ENCODE peak calls at places on chromosome 18, in ten cellular contexts. One of them, this sample, is unnamed.

GRCh38 chr18:60350150-60350549 is 22.4 kb downstream of the MC4R start:
- DNase-seq in transverse colon: no peak
- DNase-seq in upper lobe of right lung: no peak
- DNase-seq in CD4-positive, CD25-positive, alpha-beta regulatory T cell: no peak
- DNase-seq in right cardiac atrium: no peak
- DNase-seq in PC-9: no peak
- DNase-seq in adrenal gland: no peak
- DNase-seq in CD4-positive, alpha-beta memory T cell: no peak
- DNase-seq in pancreas: no peak
- DNase-seq in lower lobe of right lung: no peak
- DNase-seq in this sample: no peak

GRCh38 chr18:27165412-27165811 is 19.7 kb downstream of the CHST9 start:
- DNase-seq in transverse colon: no peak
- DNase-seq in upper lobe of right lung: no peak
- DNase-seq in CD4-positive, CD25-positive, alpha-beta regulatory T cell: no peak
- DNase-seq in right cardiac atrium: no peak
- DNase-seq in PC-9: no peak
- DNase-seq in adrenal gland: no peak
- DNase-seq in CD4-positive, alpha-beta memory T cell: no peak
- DNase-seq in pancreas: no peak
- DNase-seq in lower lobe of right lung: no peak
- DNase-seq in this sample: no peak

GRCh38 chr18:23528580-23529472 is 25.5 kb downstream of the RMC1 start:
- DNase-seq in transverse colon: peak; percentile 21
- DNase-seq in upper lobe of right lung: peak; percentile 71
- DNase-seq in CD4-positive, CD25-positive, alpha-beta regulatory T cell: no peak
- DNase-seq in right cardiac atrium: peak; percentile 76
- DNase-seq in PC-9: no peak
- DNase-seq in adrenal gland: no peak
- DNase-seq in CD4-positive, alpha-beta memory T cell: no peak
- DNase-seq in pancreas: no peak
- DNase-seq in lower lobe of right lung: peak; percentile 58
- DNase-seq in this sample: no peak

GRCh38 chr18:58780045-58780444 is 84.6 kb upstream of the ZNF532 start:
- DNase-seq in transverse colon: no peak
- DNase-seq in upper lobe of right lung: no peak
- DNase-seq in CD4-positive, CD25-positive, alpha-beta regulatory T cell: no peak
- DNase-seq in right cardiac atrium: no peak
- DNase-seq in PC-9: no peak
- DNase-seq in adrenal gland: no peak
- DNase-seq in CD4-positive, alpha-beta memory T cell: no peak
- DNase-seq in pancreas: no peak
- DNase-seq in lower lobe of right lung: no peak
- DNase-seq in this sample: no peak

GRCh38 chr18:9362869-9363268 is 28.3 kb downstream of the TWSG1 start:
- DNase-seq in transverse colon: no peak
- DNase-seq in upper lobe of right lung: no peak
- DNase-seq in CD4-positive, CD25-positive, alpha-beta regulatory T cell: no peak
- DNase-seq in right cardiac atrium: no peak
- DNase-seq in PC-9: peak; percentile 33
- DNase-seq in adrenal gland: no peak
- DNase-seq in CD4-positive, alpha-beta memory T cell: no peak
- DNase-seq in pancreas: no peak
- DNase-seq in lower lobe of right lung: no peak
- DNase-seq in this sample: no peak

GRCh38 chr18:55634545-55634944 is 46.6 kb upstream of the TCF4 start:
- DNase-seq in transverse colon: no peak
- DNase-seq in upper lobe of right lung: no peak
- DNase-seq in CD4-positive, CD25-positive, alpha-beta regulatory T cell: no peak
- DNase-seq in right cardiac atrium: no peak
- DNase-seq in PC-9: no peak
- DNase-seq in adrenal gland: no peak
- DNase-seq in CD4-positive, alpha-beta memory T cell: no peak
- DNase-seq in pancreas: no peak
- DNase-seq in lower lobe of right lung: no peak
- DNase-seq in this sample: no peak

GRCh38 chr18:62808116-62808515 is 92.8 kb downstream of the PHLPP1 start:
- DNase-seq in transverse colon: no peak
- DNase-seq in upper lobe of right lung: no peak
- DNase-seq in CD4-positive, CD25-positive, alpha-beta regulatory T cell: no peak
- DNase-seq in right cardiac atrium: no peak
- DNase-seq in PC-9: no peak
- DNase-seq in adrenal gland: no peak
- DNase-seq in CD4-positive, alpha-beta memory T cell: no peak
- DNase-seq in pancreas: no peak
- DNase-seq in lower lobe of right lung: no peak
- DNase-seq in this sample: no peak

GRCh38 chr18:26415631-26416030 is 132.7 kb downstream of the KCTD1 start:
- DNase-seq in transverse colon: no peak
- DNase-seq in upper lobe of right lung: no peak
- DNase-seq in CD4-positive, CD25-positive, alpha-beta regulatory T cell: no peak
- DNase-seq in right cardiac atrium: no peak
- DNase-seq in PC-9: no peak
- DNase-seq in adrenal gland: no peak
- DNase-seq in CD4-positive, alpha-beta memory T cell: no peak
- DNase-seq in pancreas: no peak
- DNase-seq in lower lobe of right lung: no peak
- DNase-seq in this sample: no peak

GRCh38 chr18:13158428-13158827 is 60.1 kb upstream of the LDLRAD4 start:
- DNase-seq in transverse colon: no peak
- DNase-seq in upper lobe of right lung: no peak
- DNase-seq in CD4-positive, CD25-positive, alpha-beta regulatory T cell: no peak
- DNase-seq in right cardiac atrium: no peak
- DNase-seq in PC-9: no peak
- DNase-seq in adrenal gland: no peak
- DNase-seq in CD4-positive, alpha-beta memory T cell: no peak
- DNase-seq in pancreas: no peak
- DNase-seq in lower lobe of right lung: no peak
- DNase-seq in this sample: no peak

GRCh38 chr18:13163167-13163927 is 55.2 kb upstream of the LDLRAD4 start:
- DNase-seq in transverse colon: no peak
- DNase-seq in upper lobe of right lung: no peak
- DNase-seq in CD4-positive, CD25-positive, alpha-beta regulatory T cell: no peak
- DNase-seq in right cardiac atrium: no peak
- DNase-seq in PC-9: no peak
- DNase-seq in adrenal gland: no peak
- DNase-seq in CD4-positive, alpha-beta memory T cell: no peak
- DNase-seq in pancreas: no peak
- DNase-seq in lower lobe of right lung: no peak
- DNase-seq in this sample: no peak

GRCh38 chr18:13164406-13164805 is 54.2 kb upstream of the LDLRAD4 start:
- DNase-seq in transverse colon: no peak
- DNase-seq in upper lobe of right lung: no peak
- DNase-seq in CD4-positive, CD25-positive, alpha-beta regulatory T cell: no peak
- DNase-seq in right cardiac atrium: no peak
- DNase-seq in PC-9: no peak
- DNase-seq in adrenal gland: no peak
- DNase-seq in CD4-positive, alpha-beta memory T cell: no peak
- DNase-seq in pancreas: peak; percentile 40
- DNase-seq in lower lobe of right lung: no peak
- DNase-seq in this sample: no peak

GRCh38 chr18:13161276-13161899 is 57.2 kb upstream of the LDLRAD4 start:
- DNase-seq in transverse colon: no peak
- DNase-seq in upper lobe of right lung: no peak
- DNase-seq in CD4-positive, CD25-positive, alpha-beta regulatory T cell: no peak
- DNase-seq in right cardiac atrium: no peak
- DNase-seq in PC-9: no peak
- DNase-seq in adrenal gland: no peak
- DNase-seq in CD4-positive, alpha-beta memory T cell: no peak
- DNase-seq in pancreas: no peak
- DNase-seq in lower lobe of right lung: no peak
- DNase-seq in this sample: no peak

GRCh38 chr18:13159579-13159978 is 59.0 kb upstream of the LDLRAD4 start:
- DNase-seq in transverse colon: no peak
- DNase-seq in upper lobe of right lung: no peak
- DNase-seq in CD4-positive, CD25-positive, alpha-beta regulatory T cell: no peak
- DNase-seq in right cardiac atrium: no peak
- DNase-seq in PC-9: peak; percentile 39
- DNase-seq in adrenal gland: no peak
- DNase-seq in CD4-positive, alpha-beta memory T cell: peak; percentile 57
- DNase-seq in pancreas: no peak
- DNase-seq in lower lobe of right lung: no peak
- DNase-seq in this sample: peak; percentile 58
- H3K4me3 ChIP-seq in transverse colon: no peak overlapping the region
- H3K4me3 ChIP-seq in upper lobe of right lung: no peak overlapping the region
- H3K4me3 ChIP-seq in CD4-positive, CD25-positive, alpha-beta regulatory T cell: no peak overlapping the region
- H3K4me3 ChIP-seq in right cardiac atrium: no peak overlapping the region
- H3K4me3 ChIP-seq in PC-9: no peak overlapping the region
- H3K4me3 ChIP-seq in adrenal gland: no peak overlapping the region
- H3K4me3 ChIP-seq in CD4-positive, alpha-beta memory T cell: no peak overlapping the region
- H3K4me3 ChIP-seq in pancreas: no peak overlapping the region
- H3K4me3 ChIP-seq in lower lobe of right lung: no peak overlapping the region
- H3K4me3 ChIP-seq in this sample: no peak overlapping the region

DNA sequence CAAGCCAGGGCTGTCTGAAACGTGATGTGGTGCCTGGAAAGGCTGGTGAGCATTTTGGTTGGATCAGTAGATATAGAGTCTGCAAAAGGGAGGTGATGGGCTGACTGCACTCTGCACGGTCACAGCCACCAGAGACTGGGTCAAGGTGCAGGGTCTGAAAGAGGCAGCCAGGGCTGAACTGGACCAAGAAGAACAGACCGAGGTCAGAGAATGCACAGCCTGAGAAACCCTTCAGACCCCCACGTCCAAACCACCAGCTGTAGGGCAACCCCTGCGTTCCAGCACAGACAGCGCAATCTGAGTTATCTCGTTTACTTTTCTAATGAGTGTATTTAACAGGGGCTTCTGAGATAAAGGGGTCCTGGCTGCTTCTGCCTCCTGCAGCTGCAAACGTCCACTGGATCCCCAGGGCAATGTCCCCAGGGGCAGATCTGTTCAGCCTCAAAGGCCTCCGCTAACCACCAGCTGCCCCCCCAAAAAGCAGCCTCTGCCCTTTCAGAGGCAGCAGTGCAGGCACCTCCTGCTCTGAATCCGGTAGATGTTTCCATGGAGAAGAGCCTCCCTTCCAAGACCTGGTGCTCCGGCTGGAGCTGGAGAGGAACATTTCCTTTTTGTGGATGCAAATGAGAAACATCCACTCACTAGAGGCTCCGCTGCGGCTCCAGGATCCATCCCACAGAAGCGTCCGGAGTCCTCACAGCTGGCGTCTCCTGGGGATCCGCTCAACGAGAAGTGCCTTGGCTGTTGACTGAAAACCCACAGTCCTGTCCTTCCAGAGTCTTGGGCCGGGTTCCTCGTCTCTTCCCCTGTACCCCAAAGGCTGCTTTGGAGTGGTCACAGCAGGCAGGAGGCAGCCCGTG is 977 bp upstream of the KCNG2 start:
- DNase-seq in transverse colon: no peak
- DNase-seq in upper lobe of right lung: peak; percentile 57
- DNase-seq in CD4-positive, CD25-positive, alpha-beta regulatory T cell: no peak
- DNase-seq in right cardiac atrium: no peak
- DNase-seq in PC-9: no peak
- DNase-seq in adrenal gland: no peak
- DNase-seq in CD4-positive, alpha-beta memory T cell: no peak
- DNase-seq in pancreas: no peak
- DNase-seq in lower lobe of right lung: no peak
- DNase-seq in this sample: no peak
- H3K4me1 ChIP-seq in transverse colon: peaks cover 19% of the 10 kb centered on the region
- H3K4me1 ChIP-seq in upper lobe of right lung: peaks cover 19% of the 10 kb centered on the region
- H3K4me1 ChIP-seq in CD4-positive, CD25-positive, alpha-beta regulatory T cell: no peaks in the 10 kb centered on the region
- H3K4me1 ChIP-seq in right cardiac atrium: no peaks in the 10 kb centered on the region
- H3K4me1 ChIP-seq in PC-9: peaks cover 8% of the 10 kb centered on the region
- H3K4me1 ChIP-seq in adrenal gland: no peaks in the 10 kb centered on the region
- H3K4me1 ChIP-seq in CD4-positive, alpha-beta memory T cell: no peaks in the 10 kb centered on the region
- H3K4me1 ChIP-seq in pancreas: peaks cover 9% of the 10 kb centered on the region
- H3K4me1 ChIP-seq in lower lobe of right lung: peaks cover 23% of the 10 kb centered on the region
- H3K4me1 ChIP-seq in this sample: no peaks in the 10 kb centered on the region

DNA sequence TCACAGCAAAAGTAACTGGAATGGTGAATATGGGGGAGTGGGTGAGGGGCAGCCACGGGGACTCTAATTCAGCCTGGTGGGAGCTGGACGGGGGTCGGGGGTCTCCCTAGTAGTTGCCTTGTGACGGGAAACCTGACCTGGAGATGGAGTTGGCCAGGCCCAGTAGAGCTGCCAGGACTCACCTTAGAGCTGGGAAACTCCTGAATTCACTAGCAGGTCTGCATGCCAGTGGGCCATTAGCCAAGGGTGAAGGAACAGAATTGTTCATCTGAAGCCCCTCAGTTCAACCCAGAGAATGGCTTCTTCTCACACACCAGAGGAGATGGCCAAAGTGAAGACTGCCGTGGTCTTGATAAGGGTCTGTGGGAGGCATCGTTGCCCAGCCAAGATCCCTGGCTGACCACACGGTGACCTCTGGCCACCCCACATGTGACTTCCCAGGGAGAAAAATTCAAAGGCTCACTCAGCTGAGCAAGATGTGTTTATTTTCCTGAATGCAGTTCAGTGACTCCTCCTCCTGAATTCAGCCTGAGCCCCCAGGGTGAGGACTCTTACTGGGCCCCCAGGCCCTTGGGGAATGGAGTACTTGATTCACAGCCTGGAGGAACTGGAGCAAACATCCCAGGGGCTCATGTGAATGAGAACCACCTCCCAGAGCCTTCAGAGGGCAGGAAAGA is 25.1 kb downstream of the MOCOS start:
- DNase-seq in transverse colon: no peak
- DNase-seq in upper lobe of right lung: no peak
- DNase-seq in CD4-positive, CD25-positive, alpha-beta regulatory T cell: no peak
- DNase-seq in right cardiac atrium: peak; percentile 54
- DNase-seq in PC-9: no peak
- DNase-seq in adrenal gland: no peak
- DNase-seq in CD4-positive, alpha-beta memory T cell: no peak
- DNase-seq in pancreas: no peak
- DNase-seq in lower lobe of right lung: no peak
- DNase-seq in this sample: no peak
- H3K27ac ChIP-seq in transverse colon: no peak overlapping the region
- H3K27ac ChIP-seq in upper lobe of right lung: no peak overlapping the region
- H3K27ac ChIP-seq in CD4-positive, CD25-positive, alpha-beta regulatory T cell: no peak overlapping the region
- H3K27ac ChIP-seq in right cardiac atrium: no peak overlapping the region
- H3K27ac ChIP-seq in PC-9: no peak overlapping the region
- H3K27ac ChIP-seq in adrenal gland: no peak overlapping the region
- H3K27ac ChIP-seq in CD4-positive, alpha-beta memory T cell: no peak overlapping the region
- H3K27ac ChIP-seq in pancreas: no peak overlapping the region
- H3K27ac ChIP-seq in lower lobe of right lung: no peak overlapping the region
- H3K27ac ChIP-seq in this sample: no peak overlapping the region

GRCh38 chr18:47261902-47262301 is 10.4 kb upstream of the SKOR2 start:
- DNase-seq in transverse colon: no peak
- DNase-seq in upper lobe of right lung: no peak
- DNase-seq in CD4-positive, CD25-positive, alpha-beta regulatory T cell: no peak
- DNase-seq in right cardiac atrium: no peak
- DNase-seq in PC-9: no peak
- DNase-seq in adrenal gland: no peak
- DNase-seq in CD4-positive, alpha-beta memory T cell: no peak
- DNase-seq in pancreas: peak; percentile 32
- DNase-seq in lower lobe of right lung: no peak
- DNase-seq in this sample: no peak

GRCh38 chr18:47265197-47265596 is 13.7 kb upstream of the SKOR2 start:
- DNase-seq in transverse colon: no peak
- DNase-seq in upper lobe of right lung: no peak
- DNase-seq in CD4-positive, CD25-positive, alpha-beta regulatory T cell: no peak
- DNase-seq in right cardiac atrium: no peak
- DNase-seq in PC-9: no peak
- DNase-seq in adrenal gland: no peak
- DNase-seq in CD4-positive, alpha-beta memory T cell: no peak
- DNase-seq in pancreas: no peak
- DNase-seq in lower lobe of right lung: no peak
- DNase-seq in this sample: no peak

GRCh38 chr18:47262397-47263196 is 11.1 kb upstream of the SKOR2 start:
- DNase-seq in transverse colon: no peak
- DNase-seq in upper lobe of right lung: no peak
- DNase-seq in CD4-positive, CD25-positive, alpha-beta regulatory T cell: no peak
- DNase-seq in right cardiac atrium: no peak
- DNase-seq in PC-9: no peak
- DNase-seq in adrenal gland: no peak
- DNase-seq in CD4-positive, alpha-beta memory T cell: no peak
- DNase-seq in pancreas: peak; percentile 53
- DNase-seq in lower lobe of right lung: no peak
- DNase-seq in this sample: no peak

GRCh38 chr18:47263828-47264314 is 12.4 kb upstream of the SKOR2 start:
- DNase-seq in transverse colon: no peak
- DNase-seq in upper lobe of right lung: no peak
- DNase-seq in CD4-positive, CD25-positive, alpha-beta regulatory T cell: no peak
- DNase-seq in right cardiac atrium: peak; percentile 39
- DNase-seq in PC-9: no peak
- DNase-seq in adrenal gland: no peak
- DNase-seq in CD4-positive, alpha-beta memory T cell: no peak
- DNase-seq in pancreas: no peak
- DNase-seq in lower lobe of right lung: no peak
- DNase-seq in this sample: no peak

DNA sequence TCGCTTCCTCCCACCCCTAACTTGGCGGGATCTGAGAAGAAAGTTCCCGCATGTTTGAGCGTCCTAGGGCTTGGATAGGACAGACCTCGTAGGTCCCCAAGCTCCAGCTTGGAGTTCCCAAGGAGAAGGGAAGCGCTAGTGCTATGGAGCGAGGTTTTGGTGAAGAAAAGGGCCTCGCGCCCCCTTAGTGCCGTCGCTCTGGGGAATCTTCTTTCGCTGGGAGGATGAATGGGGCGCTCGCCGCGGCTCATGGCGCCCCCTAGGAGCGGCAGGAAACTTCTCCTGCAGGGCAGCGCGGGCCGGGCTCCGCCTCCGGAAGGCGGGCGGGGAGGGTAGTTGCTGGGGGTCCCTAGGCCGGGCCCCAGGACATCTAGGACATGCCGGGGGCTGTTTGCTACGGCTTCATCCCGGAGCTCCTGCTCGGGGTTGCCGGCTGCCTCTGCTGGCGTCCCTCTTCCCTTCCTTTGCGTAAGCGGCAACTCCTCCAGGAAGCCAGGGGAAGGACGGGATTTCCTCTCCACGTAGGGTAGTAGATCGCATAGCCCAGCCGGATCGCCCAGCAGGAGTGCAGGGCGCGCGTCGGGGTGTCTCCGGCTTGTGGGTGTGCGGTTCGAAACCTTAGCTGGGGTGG is 11.9 kb upstream of the SKOR2 start:
- DNase-seq in transverse colon: no peak
- DNase-seq in upper lobe of right lung: no peak
- DNase-seq in CD4-positive, CD25-positive, alpha-beta regulatory T cell: no peak
- DNase-seq in right cardiac atrium: no peak
- DNase-seq in PC-9: no peak
- DNase-seq in adrenal gland: no peak
- DNase-seq in CD4-positive, alpha-beta memory T cell: no peak
- DNase-seq in pancreas: peak; percentile 70
- DNase-seq in lower lobe of right lung: no peak
- DNase-seq in this sample: no peak
- H3K4me3 ChIP-seq in transverse colon: no peak overlapping the region
- H3K4me3 ChIP-seq in upper lobe of right lung: no peak overlapping the region
- H3K4me3 ChIP-seq in CD4-positive, CD25-positive, alpha-beta regulatory T cell: no peak overlapping the region
- H3K4me3 ChIP-seq in right cardiac atrium: peak overlapping the region; percentile 11
- H3K4me3 ChIP-seq in PC-9: no peak overlapping the region
- H3K4me3 ChIP-seq in adrenal gland: no peak overlapping the region
- H3K4me3 ChIP-seq in CD4-positive, alpha-beta memory T cell: no peak overlapping the region
- H3K4me3 ChIP-seq in pancreas: peak overlapping the region; percentile 38
- H3K4me3 ChIP-seq in lower lobe of right lung: peak overlapping the region; percentile 9
- H3K4me3 ChIP-seq in this sample: no peak overlapping the region